ENCODE peak calls at places on chromosome 1, in seven cellular contexts. D is heart left ventricle, Y is PC-9, F is IMR-90, O is psoas muscle, P is endodermal cell, T is body of pancreas. H is an unnamed sample.

GRCh38 chr1:246682231-246682895 is 41.8 kb upstream of the SCCPDH start:
- DNase-seq in D (no peak), Y (no peak), F (no peak), O (no peak), P (no peak), T (no peak), H (no peak)

GRCh38 chr1:26555550-26555981 is 26.0 kb downstream of the RPS6KA1 start:
- DNase-seq in D (no peak), Y (no peak), F (no peak), O (peak; percentile 19), P (no peak), T (no peak), H (peak; percentile 40)

GRCh38 chr1:37486680-37487618 is 12.6 kb downstream of the ZC3H12A start:
- DNase-seq in D (peak; percentile 77), Y (peak; percentile 53), F (peak; percentile 65), O (peak; percentile 87), P (peak; percentile 94), T (peak; percentile 84), H (peak; percentile 61)

GRCh38 chr1:152817309-152817708 is 5.5 kb downstream of the LCE1B start:
- DNase-seq in D (no peak), Y (no peak), F (no peak), O (no peak), P (no peak), T (no peak), H (no peak)

GRCh38 chr1:172775598-172776570 is 117.0 kb downstream of the FASLG start:
- DNase-seq in D (no peak), Y (no peak), F (peak; percentile 15), O (no peak), P (no peak), T (no peak), H (no peak)

GRCh38 chr1:193700710-193701355 is 514.4 kb upstream of the B3GALT2 start:
- DNase-seq in D (no peak), Y (no peak), F (peak; percentile 79), O (no peak), P (peak; percentile 34), T (no peak), H (no peak)

GRCh38 chr1:186042216-186042615 is 308.0 kb downstream of the HMCN1 start:
- DNase-seq in D (no peak), Y (no peak), F (no peak), O (no peak), P (no peak), T (no peak), H (no peak)

GRCh38 chr1:29999595-29999994 is 723.8 kb downstream of the MATN1 start:
- DNase-seq in D (no peak), Y (no peak), F (no peak), O (no peak), P (no peak), T (no peak), H (no peak)

GRCh38 chr1:11439051-11439450 is 39.9 kb upstream of the DISP3 start:
- DNase-seq in D (no peak), Y (no peak), F (no peak), O (no peak), P (no peak), T (no peak), H (no peak)

GRCh38 chr1:32393136-32393535 is 1.1 kb downstream of the BSDC1 start:
- DNase-seq in D (no peak), Y (no peak), F (peak; percentile 42), O (no peak), P (no peak), T (no peak), H (no peak)

GRCh38 chr1:108897865-108898720 is 21.3 kb downstream of the GPSM2 start:
- DNase-seq in D (no peak), Y (peak; percentile 77), F (peak; percentile 79), O (no peak), P (no peak), T (peak; percentile 39), H (no peak)

GRCh38 chr1:228334226-228334935 is 72.3 kb downstream of the TRIM11 start:
- DNase-seq in D (peak; percentile 13), Y (no peak), F (no peak), O (peak; percentile 9), P (peak; percentile 38), T (peak; percentile 4), H (no peak)

GRCh38 chr1:70205437-70206118 is at the start of gene LRRC40:
- DNase-seq in D (peak; percentile 97), Y (peak; percentile 90), F (peak; percentile 94), O (peak; percentile 98), P (peak; percentile 99), T (peak; percentile 97), H (peak; percentile 97)
- TF ChIP-seq CTCF in D (no peak), Y (no peak), F (no peak), O (no peak), P (peak; percentile 24), T (no peak), H (peak; percentile 39)

GRCh38 chr1:17045623-17046022 is 8.2 kb downstream of the SDHB start:
- DNase-seq in D (no peak), Y (no peak), F (no peak), O (no peak), P (no peak), T (peak; percentile 27), H (no peak)
- H3K4me3 ChIP-seq in D (no peak overlapping the region), Y (no peak overlapping the region), F (no peak overlapping the region), O (peak overlapping the region; percentile 31), P (no peak overlapping the region), T (no peak overlapping the region), H (peak overlapping the region; percentile 8)

GRCh38 chr1:113388621-113389355 is 1.5 kb upstream of the MAGI3 start:
- DNase-seq in D (peak; percentile 28), Y (peak; percentile 96), F (no peak), O (no peak), P (peak; percentile 56), T (peak; percentile 80), H (no peak)

GRCh38 chr1:113389953-113390834 is at the start of gene MAGI3:
- DNase-seq in D (peak; percentile 98), Y (peak; percentile 97), F (peak; percentile 98), O (peak; percentile 98), P (peak; percentile 100), T (peak; percentile 98), H (peak; percentile 99)

GRCh38 chr1:113390871-113391642 is 742 bp downstream of the MAGI3 start:
- DNase-seq in D (peak; percentile 47), Y (peak; percentile 51), F (no peak), O (peak; percentile 46), P (peak; percentile 81), T (peak; percentile 76), H (no peak)

GRCh38 chr1:113389356-113389952 is 861 bp upstream of the MAGI3 start:
- DNase-seq in D (no peak), Y (peak; percentile 42), F (no peak), O (no peak), P (no peak), T (peak; percentile 15), H (no peak)

DNA sequence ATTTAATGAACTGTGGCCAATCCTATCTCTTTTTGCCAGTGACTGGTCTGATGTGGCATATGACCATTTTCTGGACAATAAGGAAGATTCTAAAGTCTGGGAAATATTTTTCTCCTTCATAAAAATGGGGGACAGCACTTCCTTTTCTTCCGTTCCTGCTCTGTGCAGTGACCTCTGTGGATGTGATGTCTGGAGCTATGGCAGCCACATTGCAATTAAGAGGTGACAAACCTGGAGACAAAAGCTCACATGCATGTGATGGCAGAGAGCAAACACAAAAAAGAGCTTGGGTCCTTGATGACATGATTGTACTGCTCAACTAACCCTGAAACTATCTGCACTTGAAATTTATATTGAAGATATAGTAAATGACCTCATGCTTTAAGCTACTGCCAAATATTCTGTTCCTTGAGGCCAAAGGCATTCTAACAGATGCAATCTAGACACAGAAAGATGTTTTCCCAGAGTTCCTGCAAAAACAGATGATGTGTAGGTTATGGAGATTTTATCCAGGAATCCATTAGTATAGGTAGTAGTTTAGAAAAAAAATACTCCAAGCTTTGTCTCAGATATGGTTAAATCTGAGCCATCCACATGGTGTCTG is 2.2 kb upstream of the MAGI3 start:
- DNase-seq in D (no peak), Y (no peak), F (peak; percentile 21), O (no peak), P (no peak), T (no peak), H (no peak)
- H3K27ac ChIP-seq in D (peak overlapping the region; percentile 84), Y (peak overlapping the region; percentile 28), F (no peak overlapping the region), O (no peak overlapping the region), P (no peak overlapping the region), T (peak overlapping the region; percentile 95), H (no peak overlapping the region)

GRCh38 chr1:153922076-153922837 is 515 bp downstream of the GATAD2B start:
- DNase-seq in D (no peak), Y (peak; percentile 53), F (no peak), O (peak; percentile 56), P (peak; percentile 91), T (no peak), H (peak; percentile 32)

GRCh38 chr1:153922838-153923652 is at the start of gene GATAD2B:
- DNase-seq in D (peak; percentile 100), Y (peak; percentile 99), F (peak; percentile 100), O (peak; percentile 99), P (peak; percentile 100), T (peak; percentile 100), H (peak; percentile 99)

GRCh38 chr1:153921803-153922075 is 1.0 kb downstream of the GATAD2B start:
- DNase-seq in D (no peak), Y (no peak), F (no peak), O (no peak), P (peak; percentile 67), T (no peak), H (no peak)

GRCh38 chr1:153921080-153921802 is 1.5 kb downstream of the GATAD2B start:
- DNase-seq in D (no peak), Y (no peak), F (no peak), O (no peak), P (no peak), T (no peak), H (no peak)

GRCh38 chr1:153919879-153920852 is 2.6 kb downstream of the GATAD2B start:
- DNase-seq in D (no peak), Y (no peak), F (peak; percentile 42), O (no peak), P (peak; percentile 55), T (no peak), H (no peak)
- TF ChIP-seq CTCF in D (no peak), Y (no peak), F (peak; percentile 37), O (peak; percentile 18), P (peak; percentile 58), T (no peak), H (peak; percentile 23)

DNA sequence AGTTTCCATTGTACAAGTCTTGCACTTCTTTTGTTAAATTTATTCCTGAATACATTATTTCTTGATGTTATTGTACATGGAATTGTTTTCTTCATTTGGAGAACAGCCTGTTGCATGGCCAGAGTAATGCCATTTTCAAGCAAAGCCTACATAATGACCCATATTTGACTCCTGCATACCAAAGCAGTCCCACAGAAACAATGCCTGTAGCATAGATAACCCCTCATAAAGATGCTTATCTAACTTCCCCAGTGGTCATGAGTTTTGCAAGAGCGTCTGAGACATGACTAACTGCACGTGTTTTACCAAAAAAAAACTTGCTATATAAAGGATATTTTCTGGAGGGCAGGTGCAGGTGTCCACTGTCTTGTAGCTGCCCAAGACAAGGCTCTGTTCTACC is 30.3 kb upstream of the RLF start:
- DNase-seq in D (no peak), Y (peak; percentile 96), F (no peak), O (no peak), P (no peak), T (no peak), H (no peak)
- H3K4me3 ChIP-seq in D (no peak overlapping the region), Y (no peak overlapping the region), F (no peak overlapping the region), O (no peak overlapping the region), P (no peak overlapping the region), T (no peak overlapping the region), H (no peak overlapping the region)

GRCh38 chr1:149846042-149846441 is 53.3 kb upstream of the BOLA1 start:
- DNase-seq in D (no peak), Y (no peak), F (no peak), O (no peak), P (no peak), T (no peak), H (peak; percentile 3)
- H3K27ac ChIP-seq in D (no peak overlapping the region), Y (no peak overlapping the region), F (no peak overlapping the region), O (no peak overlapping the region), P (no peak overlapping the region), T (no peak overlapping the region), H (no peak overlapping the region)

GRCh38 chr1:1374861-1375662 is at the start of gene AURKAIP1:
- DNase-seq in D (peak; percentile 99), Y (peak; percentile 99), F (peak; percentile 100), O (peak; percentile 97), P (peak; percentile 99), T (peak; percentile 99), H (peak; percentile 99)
- TF ChIP-seq CTCF in D (no peak), Y (no peak), F (peak; percentile 59), O (peak; percentile 29), P (peak; percentile 48), T (no peak), H (peak; percentile 67)

H was measured in dorsolateral prefrontal cortex.